ENCODE peak calls at places on chromosomes 11 and 22, in five cellular contexts. A is pancreas, M is hepatocyte, S is neural progenitor cell, T is adrenal gland. Y is an unnamed sample.

GRCh38 chr11:103110406-103110805 is 1.2 kb downstream of the DYNC2H1 start:
- DNase-seq in A (no peak), M (peak; percentile 11), S (no peak), T (no peak), Y (no peak)

GRCh38 chr11:109306322-109306721 is 115.7 kb upstream of the C11orf87 start:
- DNase-seq in A (no peak), M (no peak), S (no peak), T (no peak), Y (no peak)

GRCh38 chr11:46827995-46828394 is 18.1 kb downstream of the CKAP5 start:
- DNase-seq in A (no peak), M (no peak), S (no peak), T (no peak), Y (no peak)

GRCh38 chr11:6248248-6248647 is 9.4 kb downstream of the CNGA4 start:
- DNase-seq in A (no peak), M (peak; percentile 35), S (no peak), T (no peak), Y (no peak)

GRCh38 chr11:59368238-59369022 is 9.7 kb downstream of the OR5AN1 start:
- DNase-seq in A (no peak), M (no peak), S (no peak), T (no peak), Y (no peak)

GRCh38 chr11:14021738-14022137 is 59.2 kb downstream of the SPON1 start:
- DNase-seq in A (no peak), M (no peak), S (peak; percentile 83), T (no peak), Y (no peak)

GRCh38 chr22:47067331-47067890 is 305.0 kb downstream of the TBC1D22A start:
- DNase-seq in A (no peak), M (no peak), S (peak; percentile 83), T (no peak), Y (no peak)

GRCh38 chr22:46122511-46122971 is 27.8 kb upstream of the PPARA start:
- DNase-seq in A (peak; percentile 54), M (peak; percentile 80), S (peak; percentile 84), T (peak; percentile 80), Y (peak; percentile 65)

GRCh38 chr11:120337133-120337895 is 1.1 kb downstream of the ARHGEF12 start:
- DNase-seq in A (peak; percentile 50), M (peak; percentile 41), S (peak; percentile 47), T (peak; percentile 65), Y (peak; percentile 48)

GRCh38 chr22:45942787-45943493 is 34.0 kb downstream of the WNT7B start:
- DNase-seq in A (no peak), M (no peak), S (no peak), T (no peak), Y (no peak)

GRCh38 chr22:46694423-46695170 is 43.5 kb downstream of the CERK start:
- DNase-seq in A (no peak), M (no peak), S (no peak), T (no peak), Y (no peak)

GRCh38 chr22:24592846-24593809 is at the start of gene LRRC75B:
- DNase-seq in A (peak; percentile 81), M (peak; percentile 93), S (peak; percentile 90), T (peak; percentile 83), Y (peak; percentile 96)

GRCh38 chr11:83659466-83659865 is 373.3 kb upstream of the CCDC90B start:
- DNase-seq in A (no peak), M (no peak), S (peak; percentile 64), T (no peak), Y (no peak)

GRCh38 chr11:76918941-76919386 is 58.2 kb downstream of the ACER3 start:
- DNase-seq in A (no peak), M (peak; percentile 83), S (peak; percentile 65), T (no peak), Y (peak; percentile 7)

GRCh38 chr22:44592466-44593180 is 94.6 kb upstream of the RTL6 start:
- DNase-seq in A (no peak), M (no peak), S (no peak), T (no peak), Y (no peak)

GRCh38 chr11:134389464-134390180 is 22.4 kb downstream of the B3GAT1 start:
- DNase-seq in A (no peak), M (no peak), S (no peak), T (no peak), Y (no peak)

GRCh38 chr11:34595391-34595790 is 25.5 kb upstream of the EHF start:
- DNase-seq in A (no peak), M (no peak), S (no peak), T (no peak), Y (no peak)

GRCh38 chr22:45112136-45112879 is 51.4 kb upstream of the NUP50 start:
- DNase-seq in A (no peak), M (no peak), S (no peak), T (peak; percentile 95), Y (no peak)

GRCh38 chr22:50304528-50305392 is 2.7 kb downstream of the PLXNB2 start:
- DNase-seq in A (peak; percentile 53), M (peak; percentile 48), S (no peak), T (peak; percentile 72), Y (peak; percentile 57)

GRCh38 chr11:60947666-60948065 is 4.3 kb downstream of the SLC15A3 start:
- DNase-seq in A (no peak), M (no peak), S (no peak), T (no peak), Y (no peak)

GRCh38 chr11:71055925-71056324 is 196.5 kb downstream of the SHANK2 start:
- DNase-seq in A (no peak), M (no peak), S (no peak), T (no peak), Y (no peak)

GRCh38 chr11:111097191-111097590 is 148.3 kb upstream of the POU2AF2 start:
- DNase-seq in A (peak; percentile 9), M (peak; percentile 61), S (peak; percentile 3), T (peak; percentile 42), Y (peak; percentile 61)

GRCh38 chr11:88544656-88545280 is 207.2 kb upstream of the CTSC start:
- DNase-seq in A (no peak), M (no peak), S (no peak), T (no peak), Y (no peak)

GRCh38 chr11:40445391-40445790 is 1014.1 kb downstream of the LRRC4C start:
- DNase-seq in A (no peak), M (no peak), S (peak; percentile 8), T (no peak), Y (no peak)

GRCh38 chr22:23072911-23073491 is 2.7 kb downstream of the GNAZ start:
- DNase-seq in A (no peak), M (no peak), S (no peak), T (no peak), Y (no peak)

GRCh38 chr11:95641506-95641905 is 148.1 kb downstream of the FAM76B start:
- DNase-seq in A (no peak), M (no peak), S (no peak), T (peak; percentile 24), Y (peak; percentile 92)

GRCh38 chr22:35470903-35471321 is 69.7 kb upstream of the RASD2 start:
- DNase-seq in A (no peak), M (no peak), S (no peak), T (no peak), Y (no peak)

GRCh38 chr22:43273902-43274484 is 69.2 kb downstream of the SCUBE1 start:
- DNase-seq in A (peak; percentile 28), M (peak; percentile 74), S (peak; percentile 73), T (peak; percentile 69), Y (peak; percentile 50)

GRCh38 chr11:62880231-62880802 is 379 bp upstream of the SLC3A2 start:
- DNase-seq in A (no peak), M (peak; percentile 66), S (no peak), T (peak; percentile 68), Y (peak; percentile 91)

GRCh38 chr11:91998466-91998865 is 226.2 kb upstream of the FAT3 start:
- DNase-seq in A (no peak), M (no peak), S (no peak), T (no peak), Y (no peak)

GRCh38 chr22:25643232-25644000 is 78.9 kb downstream of the GRK3 start:
- DNase-seq in A (no peak), M (no peak), S (no peak), T (no peak), Y (no peak)

GRCh38 chr11:45501277-45501979 is 164.0 kb downstream of the CHST1 start:
- DNase-seq in A (no peak), M (peak; percentile 60), S (peak; percentile 91), T (no peak), Y (no peak)

GRCh38 chr11:9001736-9002135 is 2.1 kb downstream of the NRIP3 start:
- DNase-seq in A (no peak), M (peak; percentile 40), S (no peak), T (peak; percentile 33), Y (no peak)

GRCh38 chr22:46830001-46830715 is 67.7 kb downstream of the TBC1D22A start:
- DNase-seq in A (no peak), M (peak; percentile 27), S (no peak), T (peak; percentile 82), Y (peak; percentile 8)

GRCh38 chr11:111671383-111671782 is 69.1 kb downstream of the SIK2 start:
- DNase-seq in A (no peak), M (no peak), S (no peak), T (no peak), Y (no peak)

GRCh38 chr11:68142028-68142412 is 20.8 kb upstream of the CHKA start:
- DNase-seq in A (peak; percentile 78), M (no peak), S (no peak), T (no peak), Y (peak; percentile 83)
- H3K27ac ChIP-seq in A (peak overlapping the region; percentile 85), M (no peak overlapping the region), S (no peak overlapping the region), T (no peak overlapping the region), Y (peak overlapping the region; percentile 89)

GRCh38 chr11:12770966-12771597 is 96.9 kb downstream of the TEAD1 start:
- DNase-seq in A (no peak), M (no peak), S (no peak), T (no peak), Y (no peak)
- H3K4me1 ChIP-seq in A (no peaks in the 10 kb centered on the region), M (peaks cover 29% of the 10 kb centered on the region), S (peaks cover 13% of the 10 kb centered on the region), T (peaks cover 6% of the 10 kb centered on the region), Y (no peaks in the 10 kb centered on the region)

GRCh38 chr22:36927671-36928070 is 14.2 kb downstream of the CSF2RB start:
- DNase-seq in A (no peak), M (no peak), S (no peak), T (no peak), Y (no peak)

GRCh38 chr22:36928826-36929535 is 15.6 kb downstream of the CSF2RB start:
- DNase-seq in A (no peak), M (no peak), S (no peak), T (no peak), Y (no peak)

GRCh38 chr22:36926721-36927435 is 13.4 kb downstream of the CSF2RB start:
- DNase-seq in A (no peak), M (no peak), S (no peak), T (no peak), Y (no peak)

GRCh38 chr22:36929621-36930020 is 16.2 kb downstream of the CSF2RB start:
- DNase-seq in A (no peak), M (no peak), S (no peak), T (no peak), Y (no peak)

GRCh38 chr22:36928181-36928580 is 14.8 kb downstream of the CSF2RB start:
- DNase-seq in A (no peak), M (no peak), S (no peak), T (no peak), Y (no peak)
- H3K36me3 ChIP-seq in A (no peaks in the 10 kb centered on the region), M (no peaks in the 10 kb centered on the region), S (no peaks in the 10 kb centered on the region), T (no peaks in the 10 kb centered on the region), Y (no peaks in the 10 kb centered on the region)

GRCh38 chr11:75509201-75509600 is 16.5 kb downstream of the GDPD5 start:
- DNase-seq in A (no peak), M (no peak), S (no peak), T (no peak), Y (no peak)
- H3K27ac ChIP-seq in A (no peak overlapping the region), M (no peak overlapping the region), S (no peak overlapping the region), T (no peak overlapping the region), Y (no peak overlapping the region)

Y was measured in thyroid gland.